ENCODE peak calls at places on chromosomes 3 and 15, in seven cellular contexts. J, A, D, O, T, R and I are unnamed samples.

GRCh38 chr3:178275793-178276192 is 260.4 kb upstream of the KCNMB2 start:
- DNase-seq in J (no peak), A (no peak), D (no peak), O (no peak), T (no peak), R (no peak), I (no peak)

GRCh38 chr3:50121416-50122032 is 32.8 kb downstream of the RBM5 start:
- DNase-seq in J (peak; percentile 57), A (peak; percentile 81), D (peak; percentile 77), O (peak; percentile 72), T (peak; percentile 92), R (peak; percentile 77), I (peak; percentile 75)

GRCh38 chr15:87557871-87558270 is 698.7 kb downstream of the NTRK3 start:
- DNase-seq in J (no peak), A (no peak), D (no peak), O (no peak), T (no peak), R (no peak), I (no peak)

GRCh38 chr15:98799991-98800390 is 151.7 kb downstream of the IGF1R start:
- DNase-seq in J (no peak), A (no peak), D (no peak), O (no peak), T (no peak), R (peak; percentile 29), I (peak; percentile 42)

GRCh38 chr3:123042413-123042812 is 14.8 kb upstream of the SEMA5B start:
- DNase-seq in J (no peak), A (no peak), D (no peak), O (peak; percentile 38), T (no peak), R (no peak), I (no peak)

GRCh38 chr15:78872972-78873795 is 494 bp downstream of the MORF4L1 start:
- DNase-seq in J (peak; percentile 90), A (peak; percentile 86), D (peak; percentile 91), O (peak; percentile 89), T (peak; percentile 81), R (peak; percentile 97), I (peak; percentile 93)

GRCh38 chr15:66075947-66076346 is 177.6 kb downstream of the MEGF11 start:
- DNase-seq in J (no peak), A (no peak), D (no peak), O (no peak), T (no peak), R (no peak), I (no peak)

GRCh38 chr3:11509175-11510000 is 134.3 kb downstream of the VGLL4 start:
- DNase-seq in J (peak; percentile 87), A (peak; percentile 63), D (no peak), O (peak; percentile 78), T (peak; percentile 69), R (peak; percentile 33), I (peak; percentile 80)